ENCODE peak calls at places on chromosomes 6 and 20, in nine cellular contexts. N, Q, T, K, J, X, I, S and W are unnamed samples.

GRCh38 chr6:33071579-33071978 is 1.9 kb downstream of the HLA-DPA1 start:
- DNase-seq in J (no peak), T (no peak), X (no peak), S (no peak), N (no peak), I (no peak), K (no peak), Q (no peak), W (no peak)

GRCh38 chr20:63073738-63074065 is 66.9 kb upstream of the BHLHE23 start:
- DNase-seq in X (no peak), K (peak; percentile 3), I (no peak), J (no peak), N (no peak), T (peak; percentile 13), Q (no peak), S (no peak), W (no peak)

GRCh38 chr6:84547341-84547794 is 217.0 kb downstream of the TBX18 start:
- DNase-seq in T (no peak), S (no peak), N (no peak), Q (no peak), I (no peak), K (no peak), X (no peak), J (no peak), W (no peak)

GRCh38 chr6:28393912-28394662 is 5.5 kb downstream of the ZSCAN12 start:
- DNase-seq in K (no peak), S (peak; percentile 64), Q (peak; percentile 35), X (no peak), J (peak; percentile 36), N (no peak), T (no peak), I (no peak), W (no peak)

GRCh38 chr6:30556714-30556963 is 350 bp upstream of the GNL1 start:
- DNase-seq in K (peak; percentile 81), Q (peak; percentile 98), T (peak; percentile 92), X (peak; percentile 80), S (no peak), N (peak; percentile 97), J (peak; percentile 89), I (no peak), W (no peak)

GRCh38 chr6:119077643-119078448 is 618 bp downstream of the FAM184A start:
- DNase-seq in N (peak; percentile 57), Q (peak; percentile 17), K (peak; percentile 24), J (no peak), S (peak; percentile 67), X (peak; percentile 45), I (peak; percentile 55), T (peak; percentile 26), W (no peak)

GRCh38 chr20:36120241-36120640 is 34.3 kb upstream of the EPB41L1 start:
- DNase-seq in S (no peak), Q (no peak), K (no peak), X (no peak), I (no peak), N (no peak), T (no peak), J (no peak), W (no peak)

GRCh38 chr6:142942805-142943227 is 2.2 kb downstream of the HIVEP2 start:
- DNase-seq in S (peak; percentile 75), X (no peak), J (peak; percentile 70), K (no peak), N (no peak), T (no peak), I (no peak), Q (peak; percentile 25), W (no peak)

GRCh38 chr6:91462236-91462635 is 875.4 kb upstream of the MAP3K7 start:
- DNase-seq in X (no peak), I (no peak), Q (no peak), S (no peak), K (no peak), N (no peak), J (no peak), T (no peak), W (no peak)

GRCh38 chr6:18920701-18921100 is 533.6 kb downstream of the RNF144B start:
- DNase-seq in J (no peak), K (no peak), I (no peak), N (no peak), T (no peak), S (no peak), X (no peak), Q (no peak), W (no peak)

GRCh38 chr6:112800439-112800838 is 453.3 kb downstream of the RFPL4B start:
- DNase-seq in X (no peak), Q (no peak), N (no peak), T (no peak), J (no peak), S (no peak), K (no peak), I (no peak), W (no peak)